ENCODE peak calls at places on chromosomes 4 and X, in eight cellular contexts. X, M, C, I, F, J, N and Z are unnamed samples.

GRCh38 chr4:39422247-39422646 is 15.5 kb downstream of the KLB start:
- DNase-seq in X (no peak), M (no peak), C (no peak), I (no peak), F (no peak), J (no peak), N (no peak), Z (no peak)

GRCh38 chrX:1475881-1476280 is 23.2 kb upstream of the ASMTL start:
- DNase-seq in X (no peak), M (no peak), C (no peak), I (no peak), F (no peak), J (no peak), N (peak), Z (no peak)

GRCh38 chr4:79024371-79024770 is 85.1 kb upstream of the PAQR3 start:
- DNase-seq in X (no peak), M (no peak), C (no peak), I (no peak), F (no peak), J (no peak), N (no peak), Z (no peak)

GRCh38 chr4:114807759-114808404 is 209.3 kb downstream of the UGT8 start:
- DNase-seq in X (no peak), M (peak), C (peak), I (peak), F (peak), J (peak), N (no peak), Z (peak)

GRCh38 chr4:107734120-107734519 is 14.1 kb upstream of the PAPSS1 start:
- DNase-seq in X (no peak), M (peak), C (no peak), I (no peak), F (no peak), J (no peak), N (no peak), Z (no peak)

GRCh38 chr4:24266951-24267577 is 317.3 kb downstream of the DHX15 start:
- DNase-seq in X (peak), M (no peak), C (peak), I (no peak), F (no peak), J (no peak), N (no peak), Z (no peak)

GRCh38 chr4:6749340-6750171 is 33.0 kb upstream of the KIAA0232 start:
- DNase-seq in X (no peak), M (peak), C (peak), I (no peak), F (peak), J (no peak), N (peak), Z (peak)

GRCh38 chrX:49139713-49140112 is 16.2 kb upstream of the GPKOW start:
- DNase-seq in X (no peak), M (no peak), C (no peak), I (no peak), F (no peak), J (no peak), N (no peak), Z (no peak)